ENCODE peak calls at places on chromosomes 12 and 14, in eight cellular contexts. One of them, this sample, is unnamed.
A peak's percentile ranks its signal among the peaks of the same experiment; 100 is the strongest.

GRCh38 chr12:74021937-74022336 is 515.7 kb upstream of the ATXN7L3B start:
- DNase-seq in Peyer's patch: no peak
- DNase-seq in mammary epithelial cell: peak; percentile 55
- DNase-seq in testis: peak; percentile 84
- DNase-seq in HCT116: peak; percentile 68
- DNase-seq in RWPE2: peak; percentile 73
- DNase-seq in lung: peak; percentile 40
- DNase-seq in IMR-90: no peak
- DNase-seq in this sample: no peak

GRCh38 chr14:99452968-99453367 is 27.7 kb downstream of the SETD3 start:
- DNase-seq in RWPE2: no peak
- DNase-seq in IMR-90: no peak
- DNase-seq in HCT116: no peak
- DNase-seq in lung: no peak
- DNase-seq in testis: no peak
- DNase-seq in Peyer's patch: no peak
- DNase-seq in mammary epithelial cell: no peak
- DNase-seq in this sample: no peak

GRCh38 chr12:123847019-123847418 is 84.9 kb downstream of the DNAH10 start:
- DNase-seq in HCT116: no peak
- DNase-seq in lung: no peak
- DNase-seq in Peyer's patch: no peak
- DNase-seq in mammary epithelial cell: no peak
- DNase-seq in RWPE2: no peak
- DNase-seq in IMR-90: no peak
- DNase-seq in testis: no peak
- DNase-seq in this sample: no peak

GRCh38 chr14:64891839-64892375 is 12.2 kb upstream of the SPTB start:
- DNase-seq in lung: no peak
- DNase-seq in Peyer's patch: peak; percentile 52
- DNase-seq in mammary epithelial cell: peak; percentile 43
- DNase-seq in IMR-90: peak; percentile 77
- DNase-seq in HCT116: peak; percentile 59
- DNase-seq in RWPE2: no peak
- DNase-seq in testis: no peak
- DNase-seq in this sample: no peak

GRCh38 chr12:119069029-119069731 is 87.8 kb downstream of the SRRM4 start:
- DNase-seq in mammary epithelial cell: no peak
- DNase-seq in testis: no peak
- DNase-seq in IMR-90: no peak
- DNase-seq in lung: no peak
- DNase-seq in RWPE2: no peak
- DNase-seq in Peyer's patch: no peak
- DNase-seq in HCT116: no peak
- DNase-seq in this sample: no peak

GRCh38 chr12:58509116-58509885 is 411.0 kb downstream of the LRIG3 start:
- DNase-seq in RWPE2: no peak
- DNase-seq in testis: no peak
- DNase-seq in IMR-90: peak; percentile 91
- DNase-seq in HCT116: no peak
- DNase-seq in Peyer's patch: no peak
- DNase-seq in mammary epithelial cell: peak; percentile 91
- DNase-seq in lung: no peak
- DNase-seq in this sample: no peak

GRCh38 chr14:103695331-103696026 is 19.8 kb downstream of the XRCC3 start:
- DNase-seq in HCT116: no peak
- DNase-seq in IMR-90: no peak
- DNase-seq in lung: no peak
- DNase-seq in Peyer's patch: peak; percentile 40
- DNase-seq in testis: no peak
- DNase-seq in RWPE2: no peak
- DNase-seq in mammary epithelial cell: no peak
- DNase-seq in this sample: no peak

GRCh38 chr12:19316420-19316819 is 122.9 kb upstream of the AEBP2 start:
- DNase-seq in Peyer's patch: no peak
- DNase-seq in RWPE2: no peak
- DNase-seq in mammary epithelial cell: peak; percentile 21
- DNase-seq in IMR-90: peak; percentile 49
- DNase-seq in testis: no peak
- DNase-seq in HCT116: no peak
- DNase-seq in lung: no peak
- DNase-seq in this sample: no peak

GRCh38 chr14:104282332-104283196 is 144.2 kb downstream of the KIF26A start:
- DNase-seq in HCT116: no peak
- DNase-seq in RWPE2: peak; percentile 68
- DNase-seq in lung: no peak
- DNase-seq in IMR-90: no peak
- DNase-seq in Peyer's patch: peak; percentile 42
- DNase-seq in mammary epithelial cell: no peak
- DNase-seq in testis: no peak
- DNase-seq in this sample: no peak

GRCh38 chr12:56634242-56634836 is 4.2 kb upstream of the BAZ2A start:
- DNase-seq in mammary epithelial cell: peak; percentile 82
- DNase-seq in RWPE2: peak; percentile 83
- DNase-seq in lung: peak; percentile 63
- DNase-seq in testis: peak; percentile 76
- DNase-seq in HCT116: peak; percentile 45
- DNase-seq in IMR-90: no peak
- DNase-seq in Peyer's patch: peak; percentile 71
- DNase-seq in this sample: no peak

GRCh38 chr14:33118653-33119052 is 180.0 kb downstream of the NPAS3 start:
- DNase-seq in mammary epithelial cell: no peak
- DNase-seq in HCT116: no peak
- DNase-seq in IMR-90: no peak
- DNase-seq in RWPE2: no peak
- DNase-seq in testis: no peak
- DNase-seq in lung: no peak
- DNase-seq in Peyer's patch: no peak
- DNase-seq in this sample: no peak

GRCh38 chr14:64185184-64185583 is 109.0 kb downstream of the ESR2 start:
- DNase-seq in RWPE2: no peak
- DNase-seq in testis: no peak
- DNase-seq in mammary epithelial cell: no peak
- DNase-seq in Peyer's patch: no peak
- DNase-seq in HCT116: no peak
- DNase-seq in IMR-90: no peak
- DNase-seq in lung: no peak
- DNase-seq in this sample: no peak

GRCh38 chr12:18222699-18223098 is 38.6 kb upstream of the PIK3C2G start:
- DNase-seq in IMR-90: no peak
- DNase-seq in mammary epithelial cell: no peak
- DNase-seq in testis: no peak
- DNase-seq in lung: no peak
- DNase-seq in HCT116: no peak
- DNase-seq in RWPE2: no peak
- DNase-seq in Peyer's patch: no peak
- DNase-seq in this sample: no peak

GRCh38 chr12:106030210-106031175 is 108.3 kb downstream of the NUAK1 start:
- DNase-seq in IMR-90: peak; percentile 96
- DNase-seq in mammary epithelial cell: no peak
- DNase-seq in Peyer's patch: no peak
- DNase-seq in RWPE2: peak; percentile 78
- DNase-seq in HCT116: no peak
- DNase-seq in testis: no peak
- DNase-seq in lung: no peak
- DNase-seq in this sample: no peak

DNA sequence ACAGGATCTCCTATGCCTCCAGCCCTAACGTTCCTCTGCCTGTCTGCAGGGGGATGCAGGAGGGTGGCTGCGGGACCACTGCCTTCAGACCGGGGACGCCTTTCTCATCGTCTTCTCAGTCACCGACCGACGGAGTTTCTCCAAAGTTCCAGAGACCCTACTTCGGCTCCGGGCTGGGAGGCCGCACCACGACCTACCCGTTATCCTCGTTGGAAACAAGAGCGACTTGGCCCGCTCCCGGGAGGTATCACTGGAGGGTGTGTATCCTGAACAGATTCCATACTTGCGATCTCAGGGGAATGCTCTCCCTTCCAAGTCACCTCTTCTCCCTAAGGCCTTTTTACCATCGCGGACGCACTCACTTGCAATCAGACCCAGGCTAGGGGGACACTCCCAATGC is 3.0 kb downstream of the REM2 start:
- DNase-seq in IMR-90: no peak
- DNase-seq in RWPE2: no peak
- DNase-seq in Peyer's patch: no peak
- DNase-seq in lung: no peak
- DNase-seq in HCT116: no peak
- DNase-seq in mammary epithelial cell: no peak
- DNase-seq in testis: no peak
- DNase-seq in this sample: no peak
- H3K4me1 ChIP-seq in IMR-90: peaks cover 5% of the 10 kb centered on the region
- H3K4me1 ChIP-seq in RWPE2: peaks cover 10% of the 10 kb centered on the region
- H3K4me1 ChIP-seq in Peyer's patch: peaks cover 9% of the 10 kb centered on the region
- H3K4me1 ChIP-seq in lung: peaks cover 11% of the 10 kb centered on the region
- H3K4me1 ChIP-seq in HCT116: peaks cover 43% of the 10 kb centered on the region
- H3K4me1 ChIP-seq in mammary epithelial cell: peaks cover 35% of the 10 kb centered on the region
- H3K4me1 ChIP-seq in testis: peaks cover 15% of the 10 kb centered on the region
- H3K4me1 ChIP-seq in this sample: peaks cover 55% of the 10 kb centered on the region

DNA sequence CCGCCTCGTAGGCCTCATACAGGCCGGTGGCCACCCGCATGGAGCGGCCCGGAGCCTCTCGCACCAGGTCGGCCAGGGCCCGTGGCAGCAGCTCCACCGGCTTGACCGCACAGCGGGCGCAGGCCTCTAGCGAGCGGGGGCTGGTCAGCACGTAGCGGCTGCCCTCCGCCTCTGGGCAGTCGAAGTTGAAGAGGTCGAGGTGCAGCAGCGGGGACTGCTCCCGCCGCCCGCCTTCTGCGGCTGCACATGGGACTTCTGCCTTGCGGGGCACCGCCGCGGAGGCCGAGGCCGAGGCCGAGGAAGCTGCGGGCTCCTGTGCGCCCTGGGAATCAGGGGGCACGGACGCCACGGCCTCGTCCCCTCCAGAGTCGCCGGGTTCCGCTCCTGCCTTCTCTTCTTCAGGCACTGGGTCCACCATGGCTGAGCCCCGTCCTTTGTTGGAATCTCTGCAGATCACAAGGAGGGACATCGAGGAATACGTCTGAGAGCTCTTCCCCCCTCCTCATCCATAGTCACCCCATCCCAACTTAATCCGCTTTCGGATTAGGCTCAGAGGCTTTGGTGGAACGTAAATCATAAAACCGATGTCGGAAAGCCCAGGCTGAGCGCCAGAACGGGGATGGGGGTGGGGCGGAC is 1.3 kb downstream of the CCDC177 start:
- DNase-seq in Peyer's patch: no peak
- DNase-seq in lung: no peak
- DNase-seq in HCT116: no peak
- DNase-seq in testis: no peak
- DNase-seq in mammary epithelial cell: no peak
- DNase-seq in IMR-90: no peak
- DNase-seq in RWPE2: no peak
- DNase-seq in this sample: no peak
- H3K4me3 ChIP-seq in Peyer's patch: no peak overlapping the region
- H3K4me3 ChIP-seq in lung: peak overlapping the region; percentile 7
- H3K4me3 ChIP-seq in HCT116: no peak overlapping the region
- H3K4me3 ChIP-seq in testis: peak overlapping the region; percentile 36
- H3K4me3 ChIP-seq in mammary epithelial cell: no peak overlapping the region
- H3K4me3 ChIP-seq in IMR-90: no peak overlapping the region
- H3K4me3 ChIP-seq in RWPE2: no peak overlapping the region
- H3K4me3 ChIP-seq in this sample: peak overlapping the region; percentile 17

DNA sequence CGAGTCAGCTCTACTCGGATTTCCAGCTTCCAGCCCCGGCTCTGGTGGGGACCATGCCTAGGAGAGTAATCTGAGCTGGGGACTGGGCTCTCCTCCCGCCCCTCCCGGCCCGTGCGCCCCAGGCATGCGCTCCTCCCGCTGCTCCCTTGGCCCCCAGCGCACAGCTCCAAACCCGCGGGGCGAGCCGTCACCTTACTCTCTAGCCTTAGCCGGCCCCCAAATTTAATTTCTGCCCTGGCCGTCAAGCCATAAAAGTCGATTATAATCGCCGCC is 41.7 kb upstream of the CAPRIN2 start:
- DNase-seq in IMR-90: peak; percentile 67
- DNase-seq in lung: no peak
- DNase-seq in mammary epithelial cell: no peak
- DNase-seq in HCT116: no peak
- DNase-seq in testis: no peak
- DNase-seq in RWPE2: no peak
- DNase-seq in Peyer's patch: no peak
- DNase-seq in this sample: no peak
- H3K27ac ChIP-seq in IMR-90: peak overlapping the region; percentile 93
- H3K27ac ChIP-seq in lung: no peak overlapping the region
- H3K27ac ChIP-seq in mammary epithelial cell: peak overlapping the region; percentile 77
- H3K27ac ChIP-seq in HCT116: peak overlapping the region; percentile 99
- H3K27ac ChIP-seq in testis: no peak overlapping the region
- H3K27ac ChIP-seq in RWPE2: peak overlapping the region; percentile 99
- H3K27ac ChIP-seq in Peyer's patch: no peak overlapping the region
- H3K27ac ChIP-seq in this sample: no peak overlapping the region

GRCh38 chr12:54417712-54418440 is 1.2 kb downstream of the ITGA5 start:
- DNase-seq in lung: no peak
- DNase-seq in IMR-90: no peak
- DNase-seq in RWPE2: no peak
- DNase-seq in HCT116: no peak
- DNase-seq in Peyer's patch: peak; percentile 61
- DNase-seq in mammary epithelial cell: no peak
- DNase-seq in testis: peak; percentile 35
- DNase-seq in this sample: peak; percentile 62

GRCh38 chr12:54419088-54419887 is at the start of gene ITGA5:
- DNase-seq in Peyer's patch: peak; percentile 76
- DNase-seq in testis: peak; percentile 64
- DNase-seq in lung: peak; percentile 72
- DNase-seq in HCT116: peak; percentile 18
- DNase-seq in IMR-90: peak; percentile 69
- DNase-seq in mammary epithelial cell: peak; percentile 76
- DNase-seq in RWPE2: peak; percentile 87
- DNase-seq in this sample: peak; percentile 43

GRCh38 chr12:54418441-54419087 is 502 bp downstream of the ITGA5 start:
- DNase-seq in Peyer's patch: peak; percentile 46
- DNase-seq in mammary epithelial cell: no peak
- DNase-seq in testis: no peak
- DNase-seq in HCT116: no peak
- DNase-seq in RWPE2: no peak
- DNase-seq in IMR-90: no peak
- DNase-seq in lung: no peak
- DNase-seq in this sample: no peak

GRCh38 chr12:54415223-54415929 is 3.7 kb downstream of the ITGA5 start:
- DNase-seq in Peyer's patch: no peak
- DNase-seq in mammary epithelial cell: no peak
- DNase-seq in IMR-90: no peak
- DNase-seq in lung: no peak
- DNase-seq in HCT116: no peak
- DNase-seq in testis: no peak
- DNase-seq in RWPE2: no peak
- DNase-seq in this sample: no peak

DNA sequence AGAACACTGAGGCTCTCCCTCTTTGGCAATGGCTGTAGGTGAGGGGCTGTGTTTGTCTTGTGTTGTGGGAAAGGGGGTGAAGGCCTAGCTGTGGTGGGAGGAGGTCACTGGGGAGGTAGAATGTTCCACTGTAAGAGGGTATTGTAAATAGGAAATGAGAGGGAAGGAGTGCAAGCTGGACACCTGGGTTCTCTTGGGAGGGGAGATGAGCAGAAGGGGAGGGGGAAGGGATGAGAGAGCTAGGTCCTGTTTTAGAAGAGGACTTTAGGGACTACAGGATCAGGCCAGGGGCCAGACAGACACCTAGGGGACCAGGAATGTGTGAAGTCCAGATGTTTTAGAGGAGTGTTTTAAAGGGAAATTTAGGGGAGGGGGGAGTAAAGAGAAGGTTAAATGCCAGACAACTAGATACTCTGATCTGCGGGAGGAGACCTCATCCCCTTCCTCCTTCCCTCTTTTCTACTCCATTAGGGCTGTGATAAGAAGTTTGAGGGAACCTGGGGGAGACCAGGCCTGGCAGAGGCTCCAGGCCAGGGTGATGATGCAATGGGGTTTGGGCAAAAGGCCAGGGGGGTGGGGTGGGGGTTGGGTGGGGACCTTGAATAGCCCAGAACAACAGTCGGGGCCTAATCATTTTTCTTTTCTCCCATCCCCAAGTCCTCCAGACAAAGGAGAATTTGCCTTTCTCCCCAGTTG is 2.0 kb downstream of the ITGA5 start:
- DNase-seq in HCT116: no peak
- DNase-seq in mammary epithelial cell: no peak
- DNase-seq in lung: no peak
- DNase-seq in RWPE2: no peak
- DNase-seq in testis: no peak
- DNase-seq in Peyer's patch: peak; percentile 44
- DNase-seq in IMR-90: no peak
- DNase-seq in this sample: peak; percentile 29
- H3K4me1 ChIP-seq in HCT116: peaks cover 56% of the 10 kb centered on the region
- H3K4me1 ChIP-seq in mammary epithelial cell: peaks cover 59% of the 10 kb centered on the region
- H3K4me1 ChIP-seq in lung: peaks cover 33% of the 10 kb centered on the region
- H3K4me1 ChIP-seq in RWPE2: peaks cover 70% of the 10 kb centered on the region
- H3K4me1 ChIP-seq in testis: no peaks in the 10 kb centered on the region
- H3K4me1 ChIP-seq in Peyer's patch: peaks cover 28% of the 10 kb centered on the region
- H3K4me1 ChIP-seq in IMR-90: peaks cover 47% of the 10 kb centered on the region
- H3K4me1 ChIP-seq in this sample: peaks cover 74% of the 10 kb centered on the region

This sample was measured in CD8-positive, alpha-beta memory T cell.